ENCODE peak calls at places on chromosomes 16 and 17, in six cellular contexts. J, M, O, T, L and B are unnamed samples.

GRCh38 chr16:21301168-21301894 is 23.2 kb upstream of the CRYM start:
- DNase-seq in M (peak; percentile 86), O (peak; percentile 67), J (peak; percentile 61), T (peak; percentile 43), L (peak; percentile 8), B (peak; percentile 52)

GRCh38 chr16:79810449-79811189 is 210.1 kb upstream of the MAF start:
- DNase-seq in M (no peak), L (no peak), O (no peak), J (no peak), T (no peak), B (no peak)

GRCh38 chr16:12794486-12795399 is 8.9 kb downstream of the CPPED1 start:
- DNase-seq in L (no peak), M (no peak), O (no peak), J (no peak), T (no peak), B (no peak)

GRCh38 chr16:2022723-2023097 is 3.1 kb downstream of the NPW start:
- DNase-seq in T (no peak), O (peak; percentile 85), J (peak; percentile 26), M (peak; percentile 91), L (no peak), B (no peak)

GRCh38 chr16:4534151-4534790 is 4.3 kb downstream of the CDIP1 start:
- DNase-seq in J (no peak), T (no peak), M (no peak), L (no peak), O (no peak), B (no peak)

GRCh38 chr17:14498812-14499211 is 197.9 kb downstream of the HS3ST3B1 start:
- DNase-seq in O (no peak), T (no peak), L (no peak), M (no peak), J (no peak), B (no peak)

GRCh38 chr16:24853169-24853824 is 7.5 kb downstream of the SLC5A11 start:
- DNase-seq in J (no peak), M (no peak), O (no peak), L (no peak), T (no peak), B (no peak)

GRCh38 chr17:42843358-42843934 is 934 bp upstream of the AOC2 start:
- DNase-seq in O (peak; percentile 73), M (no peak), L (peak; percentile 39), T (no peak), J (peak; percentile 74), B (no peak)

GRCh38 chr16:85498607-85499006 is 114.5 kb upstream of the GSE1 start:
- DNase-seq in L (no peak), O (no peak), J (no peak), T (no peak), M (no peak), B (no peak)

GRCh38 chr16:30030841-30031413 is at the start of gene TLCD3B:
- DNase-seq in J (no peak), L (no peak), O (no peak), T (no peak), M (peak; percentile 86), B (peak; percentile 42)

GRCh38 chr16:53041196-53041977 is 11.3 kb downstream of the CHD9NB start:
- DNase-seq in O (peak; percentile 46), T (no peak), L (no peak), J (peak; percentile 5), M (peak; percentile 51), B (no peak)

GRCh38 chr16:57091200-57091989 is 988 bp upstream of the CPNE2 start:
- DNase-seq in L (peak; percentile 14), J (peak; percentile 53), O (peak; percentile 78), T (peak; percentile 34), M (peak; percentile 76), B (no peak)

GRCh38 chr16:62883526-62883925 is 847.3 kb upstream of the CDH8 start:
- DNase-seq in J (no peak), O (no peak), M (no peak), L (no peak), T (no peak), B (no peak)

GRCh38 chr16:85396879-85397871 is 215.9 kb upstream of the GSE1 start:
- DNase-seq in O (peak; percentile 41), T (no peak), J (no peak), M (peak; percentile 52), L (peak; percentile 93), B (no peak)

GRCh38 chr16:66580605-66581209 is 1.4 kb downstream of the CMTM2 start:
- DNase-seq in M (no peak), T (no peak), J (peak; percentile 87), O (peak; percentile 68), L (peak; percentile 9), B (peak; percentile 15)

GRCh38 chr17:75530837-75531723 is 5.6 kb downstream of the LLGL2 start:
- DNase-seq in O (no peak), T (no peak), L (no peak), M (peak; percentile 40), J (no peak), B (no peak)

GRCh38 chr17:70378005-70378404 is 208.7 kb downstream of the KCNJ2 start:
- DNase-seq in L (no peak), J (no peak), M (no peak), O (peak; percentile 21), T (no peak), B (no peak)
- H3K27ac ChIP-seq in L (no peak overlapping the region), J (no peak overlapping the region), M (no peak overlapping the region), O (no peak overlapping the region), T (no peak overlapping the region), B (no peak overlapping the region)

DNA sequence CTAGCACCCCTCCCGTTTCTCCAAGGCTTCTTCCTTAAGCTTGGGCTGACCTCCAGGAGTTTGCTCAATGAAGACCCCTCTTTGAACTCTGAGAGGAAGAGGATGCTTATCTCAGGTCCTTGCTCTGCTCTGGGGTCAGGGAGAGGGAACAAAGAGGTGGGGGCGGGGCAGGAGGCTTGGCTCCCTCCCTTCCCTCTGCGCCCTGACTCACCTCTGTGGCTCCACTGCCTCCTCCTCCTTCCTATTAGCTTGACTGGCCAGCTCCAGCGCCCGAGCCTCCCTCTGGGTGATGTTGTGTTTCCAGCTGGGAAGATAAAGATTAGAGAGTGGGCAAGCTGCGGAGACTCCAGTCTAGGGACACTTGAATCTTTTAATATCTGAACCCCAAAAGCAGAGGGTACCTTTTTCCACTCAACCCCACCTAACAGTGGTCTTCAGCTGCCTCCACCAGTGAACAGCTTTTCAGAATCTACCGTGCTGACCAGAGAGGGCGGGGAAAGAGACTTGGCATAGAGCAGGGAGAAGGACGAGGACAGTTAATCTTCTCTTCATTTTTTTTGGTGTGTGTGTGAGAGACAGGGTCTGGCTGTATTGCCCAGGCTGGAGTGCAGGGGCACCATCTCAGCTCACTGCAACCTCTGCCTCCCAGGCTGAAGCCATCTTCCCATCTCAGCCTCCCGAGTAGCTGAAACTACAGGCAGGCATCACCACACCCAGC is 6.7 kb downstream of the GIP start:
- DNase-seq in O (peak; percentile 66), L (no peak), T (no peak), M (peak; percentile 87), J (peak; percentile 63), B (no peak)
- H3K14ac ChIP-seq in O (no peak overlapping the region), L (peak overlapping the region; percentile 11), T (no peak overlapping the region), M (no peak overlapping the region), J (peak overlapping the region; percentile 84), B (no peak overlapping the region)

DNA sequence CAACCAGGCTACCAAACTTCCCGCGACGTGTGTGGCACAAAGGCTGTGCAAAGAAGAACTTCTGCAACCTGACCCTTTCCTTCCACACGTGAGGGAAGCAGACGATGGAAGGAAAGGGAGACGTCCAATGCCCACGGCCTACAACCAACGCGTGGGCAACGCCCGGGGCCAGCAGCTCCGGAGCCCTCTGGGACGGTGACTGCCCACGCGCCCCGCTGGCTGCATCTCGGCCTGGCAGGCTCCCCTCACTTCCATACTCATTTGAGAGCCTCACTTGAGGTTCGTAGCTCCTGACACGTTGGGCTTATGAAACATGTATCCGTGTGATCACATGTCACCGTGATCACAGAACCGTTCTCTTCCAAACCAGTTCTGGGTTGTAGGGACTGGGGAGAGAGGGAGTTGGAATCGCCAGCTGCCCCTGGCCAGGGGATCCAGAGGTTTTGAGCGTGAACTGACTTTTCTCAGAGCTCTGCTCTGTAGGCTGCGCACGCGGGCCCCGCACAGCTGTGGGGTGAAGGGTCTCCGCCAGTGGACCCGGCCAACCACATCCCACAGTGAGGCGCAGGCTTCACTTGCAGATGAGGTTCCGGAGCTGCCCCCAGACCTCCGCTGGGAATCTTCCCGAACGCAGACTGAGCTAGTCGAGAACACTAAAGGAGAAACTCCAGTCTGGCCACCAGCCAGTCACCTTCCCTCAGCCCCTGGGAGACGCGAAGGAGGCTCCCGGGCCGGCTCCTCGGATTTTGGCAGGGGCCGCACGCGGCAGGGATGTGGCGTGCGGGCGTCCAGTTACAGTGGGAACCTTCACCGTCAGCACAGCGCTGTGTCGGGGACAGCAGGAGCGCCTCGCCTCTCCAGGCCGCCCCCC is 1.0 kb downstream of the LMF1 start:
- DNase-seq in T (no peak), M (no peak), O (no peak), J (peak; percentile 13), L (no peak), B (no peak)
- H3K18ac ChIP-seq in T (no peak overlapping the region), M (no peak overlapping the region), O (peak overlapping the region; percentile 63), J (no peak overlapping the region), L (peak overlapping the region; percentile 95), B (peak overlapping the region; percentile 97)

GRCh38 chr16:86595983-86596605 is 17.7 kb downstream of the FOXL1 start:
- DNase-seq in J (peak; percentile 41), M (no peak), T (no peak), L (no peak), O (no peak), B (no peak)

GRCh38 chr16:86597126-86597879 is 19.0 kb downstream of the FOXL1 start:
- DNase-seq in L (no peak), O (no peak), T (no peak), M (no peak), J (no peak), B (no peak)

GRCh38 chr16:86597880-86598606 is 19.7 kb downstream of the FOXL1 start:
- DNase-seq in J (no peak), L (no peak), O (no peak), M (no peak), T (no peak), B (no peak)

GRCh38 chr16:86601356-86601755 is 23.0 kb downstream of the FOXL1 start:
- DNase-seq in T (no peak), L (no peak), M (no peak), J (no peak), O (no peak), B (no peak)

GRCh38 chr16:86598607-86599318 is 20.4 kb downstream of the FOXL1 start:
- DNase-seq in M (no peak), T (no peak), J (peak; percentile 38), L (no peak), O (no peak), B (no peak)
- H3K27ac ChIP-seq in M (no peak overlapping the region), T (no peak overlapping the region), J (no peak overlapping the region), L (no peak overlapping the region), O (peak overlapping the region; percentile 8), B (no peak overlapping the region)

DNA sequence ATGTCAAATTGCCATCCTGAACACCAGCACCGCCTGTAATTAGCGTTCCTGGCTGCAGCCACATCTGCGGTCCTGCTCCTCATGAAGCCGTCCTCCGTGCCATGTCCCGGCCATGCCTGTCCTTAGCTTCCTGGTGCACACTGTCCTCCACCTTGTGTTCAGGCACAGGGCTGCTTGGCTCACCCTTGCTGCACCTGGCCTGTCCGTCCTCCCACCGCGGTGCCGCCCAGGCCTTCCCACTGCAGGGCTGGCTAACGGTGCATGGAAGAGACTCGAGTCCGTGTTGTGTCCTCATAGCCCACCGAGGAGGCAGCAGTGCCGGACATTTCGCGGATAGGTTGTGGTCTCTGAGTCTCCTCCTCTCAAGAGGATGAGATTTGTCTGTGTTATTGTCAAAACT is 20.4 kb downstream of the DUSP14 start:
- DNase-seq in L (no peak), J (no peak), M (no peak), T (no peak), O (no peak), B (no peak)
- H3K14ac ChIP-seq in L (no peak overlapping the region), J (no peak overlapping the region), M (no peak overlapping the region), T (no peak overlapping the region), O (peak overlapping the region; percentile 45), B (no peak overlapping the region)